ENCODE peak calls at places on chromosomes 6 and 20, in eight cellular contexts. One of them, this sample, is unnamed.

GRCh38 chr6:156719720-156720563 is 57.2 kb upstream of the ARID1B start:
- DNase-seq in NCI-H345: peak
- DNase-seq in activated T-helper 1 cell treated with anti-CD3 and anti-CD28 coated beads, Interleukin-12 subunit alpha, Interleukin-12 subunit beta, Interleukin-2, Interleukin-4 antibody, amounts not matched to agents 30 ng/mL and 10 ng/mL and 1 ng/mL, durations not matched to agents 14 hours and 24 hours and 36 hours: peak
- DNase-seq in stimulated activated CD4-positive, alpha-beta T cell treated with anti-CD3 and anti-CD28 coated beads, Interleukin-1b, Interleukin-23, amount 100 ng/mL, for 24 hours: peak
- DNase-seq in A549: peak
- DNase-seq in cardiac muscle cell: peak
- DNase-seq in SHP77 treated with DMSO at 0.1 percent for 48 hours: no peak
- DNase-seq in brain microvascular endothelial cell: peak
- DNase-seq in this sample: peak

GRCh38 chr6:14770572-14770971 is 475.3 kb upstream of the JARID2 start:
- DNase-seq in NCI-H345: no peak
- DNase-seq in activated T-helper 1 cell treated with anti-CD3 and anti-CD28 coated beads, Interleukin-12 subunit alpha, Interleukin-12 subunit beta, Interleukin-2, Interleukin-4 antibody, amounts not matched to agents 30 ng/mL and 10 ng/mL and 1 ng/mL, durations not matched to agents 14 hours and 24 hours and 36 hours: no peak
- DNase-seq in stimulated activated CD4-positive, alpha-beta T cell treated with anti-CD3 and anti-CD28 coated beads, Interleukin-1b, Interleukin-23, amount 100 ng/mL, for 24 hours: no peak
- DNase-seq in A549: no peak
- DNase-seq in cardiac muscle cell: peak
- DNase-seq in SHP77 treated with DMSO at 0.1 percent for 48 hours: no peak
- DNase-seq in brain microvascular endothelial cell: peak
- DNase-seq in this sample: no peak

GRCh38 chr6:145023116-145023726 is 712.1 kb downstream of the EPM2A start:
- DNase-seq in NCI-H345: no peak
- DNase-seq in activated T-helper 1 cell treated with anti-CD3 and anti-CD28 coated beads, Interleukin-12 subunit alpha, Interleukin-12 subunit beta, Interleukin-2, Interleukin-4 antibody, amounts not matched to agents 30 ng/mL and 10 ng/mL and 1 ng/mL, durations not matched to agents 14 hours and 24 hours and 36 hours: no peak
- DNase-seq in stimulated activated CD4-positive, alpha-beta T cell treated with anti-CD3 and anti-CD28 coated beads, Interleukin-1b, Interleukin-23, amount 100 ng/mL, for 24 hours: no peak
- DNase-seq in A549: no peak
- DNase-seq in cardiac muscle cell: no peak
- DNase-seq in SHP77 treated with DMSO at 0.1 percent for 48 hours: no peak
- DNase-seq in brain microvascular endothelial cell: no peak
- DNase-seq in this sample: no peak

GRCh38 chr6:71205336-71205956 is 83.2 kb upstream of the OGFRL1 start:
- DNase-seq in NCI-H345: no peak
- DNase-seq in activated T-helper 1 cell treated with anti-CD3 and anti-CD28 coated beads, Interleukin-12 subunit alpha, Interleukin-12 subunit beta, Interleukin-2, Interleukin-4 antibody, amounts not matched to agents 30 ng/mL and 10 ng/mL and 1 ng/mL, durations not matched to agents 14 hours and 24 hours and 36 hours: no peak
- DNase-seq in stimulated activated CD4-positive, alpha-beta T cell treated with anti-CD3 and anti-CD28 coated beads, Interleukin-1b, Interleukin-23, amount 100 ng/mL, for 24 hours: no peak
- DNase-seq in A549: no peak
- DNase-seq in cardiac muscle cell: peak
- DNase-seq in SHP77 treated with DMSO at 0.1 percent for 48 hours: no peak
- DNase-seq in brain microvascular endothelial cell: peak
- DNase-seq in this sample: no peak

GRCh38 chr20:14992071-14992654 is 654.8 kb upstream of the FLRT3 start:
- DNase-seq in NCI-H345: no peak
- DNase-seq in activated T-helper 1 cell treated with anti-CD3 and anti-CD28 coated beads, Interleukin-12 subunit alpha, Interleukin-12 subunit beta, Interleukin-2, Interleukin-4 antibody, amounts not matched to agents 30 ng/mL and 10 ng/mL and 1 ng/mL, durations not matched to agents 14 hours and 24 hours and 36 hours: no peak
- DNase-seq in stimulated activated CD4-positive, alpha-beta T cell treated with anti-CD3 and anti-CD28 coated beads, Interleukin-1b, Interleukin-23, amount 100 ng/mL, for 24 hours: no peak
- DNase-seq in A549: peak
- DNase-seq in cardiac muscle cell: peak
- DNase-seq in SHP77 treated with DMSO at 0.1 percent for 48 hours: no peak
- DNase-seq in brain microvascular endothelial cell: peak
- DNase-seq in this sample: no peak

GRCh38 chr20:50695144-50695872 is 4.0 kb upstream of the RIPOR3 start:
- DNase-seq in NCI-H345: no peak
- DNase-seq in activated T-helper 1 cell treated with anti-CD3 and anti-CD28 coated beads, Interleukin-12 subunit alpha, Interleukin-12 subunit beta, Interleukin-2, Interleukin-4 antibody, amounts not matched to agents 30 ng/mL and 10 ng/mL and 1 ng/mL, durations not matched to agents 14 hours and 24 hours and 36 hours: no peak
- DNase-seq in stimulated activated CD4-positive, alpha-beta T cell treated with anti-CD3 and anti-CD28 coated beads, Interleukin-1b, Interleukin-23, amount 100 ng/mL, for 24 hours: no peak
- DNase-seq in A549: no peak
- DNase-seq in cardiac muscle cell: peak
- DNase-seq in SHP77 treated with DMSO at 0.1 percent for 48 hours: no peak
- DNase-seq in brain microvascular endothelial cell: no peak
- DNase-seq in this sample: no peak

GRCh38 chr6:118739976-118740771 is 88.8 kb upstream of the CEP85L start:
- DNase-seq in NCI-H345: no peak
- DNase-seq in activated T-helper 1 cell treated with anti-CD3 and anti-CD28 coated beads, Interleukin-12 subunit alpha, Interleukin-12 subunit beta, Interleukin-2, Interleukin-4 antibody, amounts not matched to agents 30 ng/mL and 10 ng/mL and 1 ng/mL, durations not matched to agents 14 hours and 24 hours and 36 hours: no peak
- DNase-seq in stimulated activated CD4-positive, alpha-beta T cell treated with anti-CD3 and anti-CD28 coated beads, Interleukin-1b, Interleukin-23, amount 100 ng/mL, for 24 hours: no peak
- DNase-seq in A549: no peak
- DNase-seq in cardiac muscle cell: peak
- DNase-seq in SHP77 treated with DMSO at 0.1 percent for 48 hours: no peak
- DNase-seq in brain microvascular endothelial cell: no peak
- DNase-seq in this sample: no peak

GRCh38 chr6:92521553-92521952 is 897.8 kb downstream of the EPHA7 start:
- DNase-seq in NCI-H345: no peak
- DNase-seq in activated T-helper 1 cell treated with anti-CD3 and anti-CD28 coated beads, Interleukin-12 subunit alpha, Interleukin-12 subunit beta, Interleukin-2, Interleukin-4 antibody, amounts not matched to agents 30 ng/mL and 10 ng/mL and 1 ng/mL, durations not matched to agents 14 hours and 24 hours and 36 hours: no peak
- DNase-seq in stimulated activated CD4-positive, alpha-beta T cell treated with anti-CD3 and anti-CD28 coated beads, Interleukin-1b, Interleukin-23, amount 100 ng/mL, for 24 hours: no peak
- DNase-seq in A549: no peak
- DNase-seq in cardiac muscle cell: no peak
- DNase-seq in SHP77 treated with DMSO at 0.1 percent for 48 hours: no peak
- DNase-seq in brain microvascular endothelial cell: no peak
- DNase-seq in this sample: no peak